ENCODE peak calls at places on chromosome X, in eight cellular contexts. One of them, this sample, is unnamed.

GRCh38 chrX:139194571-139195280 is 335.8 kb upstream of the F9 start:
- DNase-seq in CD8-positive, alpha-beta T cell: no peak
- DNase-seq in dorsolateral prefrontal cortex: no peak
- DNase-seq in left ventricle myocardium inferior: no peak
- DNase-seq in cardiac fibroblast: no peak
- DNase-seq in prostate gland: peak; percentile 51
- DNase-seq in CD4-positive, CD25-positive, alpha-beta regulatory T cell: no peak
- DNase-seq in PC-3: peak; percentile 59
- DNase-seq in this sample: peak; percentile 83

GRCh38 chrX:124230573-124231300 is 101.7 kb upstream of the TEX13D start:
- DNase-seq in CD8-positive, alpha-beta T cell: no peak
- DNase-seq in dorsolateral prefrontal cortex: no peak
- DNase-seq in left ventricle myocardium inferior: no peak
- DNase-seq in cardiac fibroblast: no peak
- DNase-seq in prostate gland: no peak
- DNase-seq in CD4-positive, CD25-positive, alpha-beta regulatory T cell: no peak
- DNase-seq in PC-3: no peak
- DNase-seq in this sample: no peak

GRCh38 chrX:10199212-10199611 is 42.4 kb downstream of the CLCN4 start:
- DNase-seq in CD8-positive, alpha-beta T cell: no peak
- DNase-seq in dorsolateral prefrontal cortex: no peak
- DNase-seq in left ventricle myocardium inferior: peak; percentile 29
- DNase-seq in cardiac fibroblast: peak; percentile 67
- DNase-seq in prostate gland: no peak
- DNase-seq in CD4-positive, CD25-positive, alpha-beta regulatory T cell: no peak
- DNase-seq in PC-3: no peak
- DNase-seq in this sample: no peak

GRCh38 chrX:13808293-13808692 is 8.6 kb downstream of the GPM6B start:
- DNase-seq in CD8-positive, alpha-beta T cell: no peak
- DNase-seq in dorsolateral prefrontal cortex: no peak
- DNase-seq in left ventricle myocardium inferior: no peak
- DNase-seq in cardiac fibroblast: no peak
- DNase-seq in prostate gland: no peak
- DNase-seq in CD4-positive, CD25-positive, alpha-beta regulatory T cell: no peak
- DNase-seq in PC-3: no peak
- DNase-seq in this sample: no peak

GRCh38 chrX:18887177-18887820 is 96.6 kb downstream of the PHKA2 start:
- DNase-seq in CD8-positive, alpha-beta T cell: no peak
- DNase-seq in dorsolateral prefrontal cortex: no peak
- DNase-seq in left ventricle myocardium inferior: peak; percentile 61
- DNase-seq in cardiac fibroblast: no peak
- DNase-seq in prostate gland: peak; percentile 55
- DNase-seq in CD4-positive, CD25-positive, alpha-beta regulatory T cell: no peak
- DNase-seq in PC-3: no peak
- DNase-seq in this sample: no peak

GRCh38 chrX:36913551-36913950 is 94.6 kb upstream of the FAM47C start:
- DNase-seq in CD8-positive, alpha-beta T cell: no peak
- DNase-seq in dorsolateral prefrontal cortex: no peak
- DNase-seq in left ventricle myocardium inferior: no peak
- DNase-seq in cardiac fibroblast: no peak
- DNase-seq in prostate gland: no peak
- DNase-seq in CD4-positive, CD25-positive, alpha-beta regulatory T cell: no peak
- DNase-seq in PC-3: no peak
- DNase-seq in this sample: no peak

GRCh38 chrX:97326456-97326855 is 442.7 kb downstream of the RPA4 start:
- DNase-seq in CD8-positive, alpha-beta T cell: no peak
- DNase-seq in dorsolateral prefrontal cortex: no peak
- DNase-seq in left ventricle myocardium inferior: no peak
- DNase-seq in cardiac fibroblast: no peak
- DNase-seq in prostate gland: no peak
- DNase-seq in CD4-positive, CD25-positive, alpha-beta regulatory T cell: no peak
- DNase-seq in PC-3: no peak
- DNase-seq in this sample: no peak

GRCh38 chrX:19804168-19804567 is 83.2 kb downstream of the SH3KBP1 start:
- DNase-seq in CD8-positive, alpha-beta T cell: no peak
- DNase-seq in dorsolateral prefrontal cortex: no peak
- DNase-seq in left ventricle myocardium inferior: no peak
- DNase-seq in cardiac fibroblast: no peak
- DNase-seq in prostate gland: no peak
- DNase-seq in CD4-positive, CD25-positive, alpha-beta regulatory T cell: no peak
- DNase-seq in PC-3: no peak
- DNase-seq in this sample: no peak

GRCh38 chrX:151396827-151397740 is at the start of gene VMA21:
- DNase-seq in CD8-positive, alpha-beta T cell: peak; percentile 77
- DNase-seq in dorsolateral prefrontal cortex: peak; percentile 82
- DNase-seq in left ventricle myocardium inferior: peak; percentile 91
- DNase-seq in cardiac fibroblast: peak; percentile 80
- DNase-seq in prostate gland: peak; percentile 77
- DNase-seq in CD4-positive, CD25-positive, alpha-beta regulatory T cell: peak; percentile 75
- DNase-seq in PC-3: peak; percentile 81
- DNase-seq in this sample: peak; percentile 97

GRCh38 chrX:132955710-132956109 is 2.7 kb downstream of the HS6ST2 start:
- DNase-seq in CD8-positive, alpha-beta T cell: no peak
- DNase-seq in dorsolateral prefrontal cortex: no peak
- DNase-seq in left ventricle myocardium inferior: no peak
- DNase-seq in cardiac fibroblast: no peak
- DNase-seq in prostate gland: no peak
- DNase-seq in CD4-positive, CD25-positive, alpha-beta regulatory T cell: no peak
- DNase-seq in PC-3: no peak
- DNase-seq in this sample: no peak
- H3K4me3 ChIP-seq in CD8-positive, alpha-beta T cell: no peak overlapping the region
- H3K4me3 ChIP-seq in dorsolateral prefrontal cortex: peak overlapping the region; percentile 49
- H3K4me3 ChIP-seq in left ventricle myocardium inferior: peak overlapping the region; percentile 62
- H3K4me3 ChIP-seq in cardiac fibroblast: no peak overlapping the region
- H3K4me3 ChIP-seq in prostate gland: no peak overlapping the region
- H3K4me3 ChIP-seq in CD4-positive, CD25-positive, alpha-beta regulatory T cell: no peak overlapping the region
- H3K4me3 ChIP-seq in PC-3: peak overlapping the region; percentile 71
- H3K4me3 ChIP-seq in this sample: peak overlapping the region; percentile 48

GRCh38 chrX:133413218-133413925 is 1.9 kb downstream of the GPC4 start:
- DNase-seq in CD8-positive, alpha-beta T cell: no peak
- DNase-seq in dorsolateral prefrontal cortex: no peak
- DNase-seq in left ventricle myocardium inferior: no peak
- DNase-seq in cardiac fibroblast: no peak
- DNase-seq in prostate gland: no peak
- DNase-seq in CD4-positive, CD25-positive, alpha-beta regulatory T cell: no peak
- DNase-seq in PC-3: no peak
- DNase-seq in this sample: peak; percentile 69

GRCh38 chrX:133412665-133413064 is 2.6 kb downstream of the GPC4 start:
- DNase-seq in CD8-positive, alpha-beta T cell: no peak
- DNase-seq in dorsolateral prefrontal cortex: no peak
- DNase-seq in left ventricle myocardium inferior: no peak
- DNase-seq in cardiac fibroblast: no peak
- DNase-seq in prostate gland: no peak
- DNase-seq in CD4-positive, CD25-positive, alpha-beta regulatory T cell: no peak
- DNase-seq in PC-3: no peak
- DNase-seq in this sample: no peak

GRCh38 chrX:133417364-133417763 is 2.1 kb upstream of the GPC4 start:
- DNase-seq in CD8-positive, alpha-beta T cell: no peak
- DNase-seq in dorsolateral prefrontal cortex: no peak
- DNase-seq in left ventricle myocardium inferior: no peak
- DNase-seq in cardiac fibroblast: no peak
- DNase-seq in prostate gland: no peak
- DNase-seq in CD4-positive, CD25-positive, alpha-beta regulatory T cell: no peak
- DNase-seq in PC-3: no peak
- DNase-seq in this sample: no peak

GRCh38 chrX:133414399-133415275 is 652 bp downstream of the GPC4 start:
- DNase-seq in CD8-positive, alpha-beta T cell: no peak
- DNase-seq in dorsolateral prefrontal cortex: peak; percentile 42
- DNase-seq in left ventricle myocardium inferior: no peak
- DNase-seq in cardiac fibroblast: peak; percentile 1
- DNase-seq in prostate gland: no peak
- DNase-seq in CD4-positive, CD25-positive, alpha-beta regulatory T cell: no peak
- DNase-seq in PC-3: peak; percentile 17
- DNase-seq in this sample: peak; percentile 61

GRCh38 chrX:133415276-133416105 is at the start of gene GPC4:
- DNase-seq in CD8-positive, alpha-beta T cell: no peak
- DNase-seq in dorsolateral prefrontal cortex: peak; percentile 53
- DNase-seq in left ventricle myocardium inferior: peak; percentile 65
- DNase-seq in cardiac fibroblast: no peak
- DNase-seq in prostate gland: peak; percentile 56
- DNase-seq in CD4-positive, CD25-positive, alpha-beta regulatory T cell: no peak
- DNase-seq in PC-3: peak; percentile 76
- DNase-seq in this sample: peak; percentile 90
- H3K4me3 ChIP-seq in CD8-positive, alpha-beta T cell: no peak within 1 kb of the TSS
- H3K4me3 ChIP-seq in dorsolateral prefrontal cortex: peak within 1 kb of the TSS; percentile 52
- H3K4me3 ChIP-seq in left ventricle myocardium inferior: peak within 1 kb of the TSS; percentile 71
- H3K4me3 ChIP-seq in cardiac fibroblast: peak within 1 kb of the TSS; percentile 26
- H3K4me3 ChIP-seq in prostate gland: peak within 1 kb of the TSS; percentile 40
- H3K4me3 ChIP-seq in CD4-positive, CD25-positive, alpha-beta regulatory T cell: no peak within 1 kb of the TSS
- H3K4me3 ChIP-seq in PC-3: peak within 1 kb of the TSS; percentile 97
- H3K4me3 ChIP-seq in this sample: peak within 1 kb of the TSS; percentile 70

GRCh38 chrX:88612870-88613329 is 134.1 kb upstream of the CPXCR1 start:
- DNase-seq in CD8-positive, alpha-beta T cell: no peak
- DNase-seq in dorsolateral prefrontal cortex: no peak
- DNase-seq in left ventricle myocardium inferior: no peak
- DNase-seq in cardiac fibroblast: peak; percentile 4
- DNase-seq in prostate gland: no peak
- DNase-seq in CD4-positive, CD25-positive, alpha-beta regulatory T cell: no peak
- DNase-seq in PC-3: peak; percentile 7
- DNase-seq in this sample: no peak
- H3K4me3 ChIP-seq in CD8-positive, alpha-beta T cell: no peak overlapping the region
- H3K4me3 ChIP-seq in dorsolateral prefrontal cortex: no peak overlapping the region
- H3K4me3 ChIP-seq in left ventricle myocardium inferior: no peak overlapping the region
- H3K4me3 ChIP-seq in cardiac fibroblast: no peak overlapping the region
- H3K4me3 ChIP-seq in prostate gland: no peak overlapping the region
- H3K4me3 ChIP-seq in CD4-positive, CD25-positive, alpha-beta regulatory T cell: no peak overlapping the region
- H3K4me3 ChIP-seq in PC-3: peak overlapping the region; percentile 31
- H3K4me3 ChIP-seq in this sample: no peak overlapping the region

DNA sequence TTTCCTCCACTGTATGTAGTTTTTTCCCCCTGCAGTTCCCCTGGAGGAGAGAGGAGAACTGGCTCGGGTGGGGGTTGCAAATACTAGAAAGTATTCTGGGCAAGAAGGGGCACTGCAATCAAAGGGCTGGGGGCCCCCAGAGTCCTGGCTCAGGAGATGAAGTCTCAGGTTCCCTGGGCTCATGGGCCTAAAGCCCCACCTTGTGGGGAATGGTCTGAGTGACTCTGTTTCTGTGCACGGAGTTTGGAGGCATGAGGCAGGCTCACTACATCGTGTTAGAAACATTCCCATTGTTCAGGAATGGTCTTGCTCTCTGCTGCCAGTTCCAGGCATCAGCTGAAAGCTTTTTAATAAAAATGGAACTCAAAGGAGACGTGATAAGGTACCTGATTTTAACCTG is 122.5 kb downstream of the TMEM164 start:
- DNase-seq in CD8-positive, alpha-beta T cell: no peak
- DNase-seq in dorsolateral prefrontal cortex: peak; percentile 41
- DNase-seq in left ventricle myocardium inferior: no peak
- DNase-seq in cardiac fibroblast: no peak
- DNase-seq in prostate gland: no peak
- DNase-seq in CD4-positive, CD25-positive, alpha-beta regulatory T cell: no peak
- DNase-seq in PC-3: peak; percentile 24
- DNase-seq in this sample: no peak
- H3K4me3 ChIP-seq in CD8-positive, alpha-beta T cell: no peak overlapping the region
- H3K4me3 ChIP-seq in dorsolateral prefrontal cortex: no peak overlapping the region
- H3K4me3 ChIP-seq in left ventricle myocardium inferior: no peak overlapping the region
- H3K4me3 ChIP-seq in cardiac fibroblast: no peak overlapping the region
- H3K4me3 ChIP-seq in prostate gland: no peak overlapping the region
- H3K4me3 ChIP-seq in CD4-positive, CD25-positive, alpha-beta regulatory T cell: no peak overlapping the region
- H3K4me3 ChIP-seq in PC-3: no peak overlapping the region
- H3K4me3 ChIP-seq in this sample: no peak overlapping the region

GRCh38 chrX:80807606-80808159 is 2.0 kb downstream of the BRWD3 start:
- DNase-seq in CD8-positive, alpha-beta T cell: no peak
- DNase-seq in dorsolateral prefrontal cortex: no peak
- DNase-seq in left ventricle myocardium inferior: no peak
- DNase-seq in cardiac fibroblast: peak; percentile 3
- DNase-seq in prostate gland: no peak
- DNase-seq in CD4-positive, CD25-positive, alpha-beta regulatory T cell: no peak
- DNase-seq in PC-3: no peak
- DNase-seq in this sample: no peak
- H3K4me3 ChIP-seq in CD8-positive, alpha-beta T cell: peak overlapping the region; percentile 96
- H3K4me3 ChIP-seq in dorsolateral prefrontal cortex: peak overlapping the region; percentile 68
- H3K4me3 ChIP-seq in left ventricle myocardium inferior: peak overlapping the region; percentile 76
- H3K4me3 ChIP-seq in cardiac fibroblast: peak overlapping the region; percentile 73
- H3K4me3 ChIP-seq in prostate gland: peak overlapping the region; percentile 54
- H3K4me3 ChIP-seq in CD4-positive, CD25-positive, alpha-beta regulatory T cell: peak overlapping the region; percentile 96
- H3K4me3 ChIP-seq in PC-3: peak overlapping the region; percentile 97
- H3K4me3 ChIP-seq in this sample: peak overlapping the region; percentile 83

GRCh38 chrX:154365052-154365600 is 9.3 kb downstream of the FLNA start:
- DNase-seq in CD8-positive, alpha-beta T cell: no peak
- DNase-seq in dorsolateral prefrontal cortex: no peak
- DNase-seq in left ventricle myocardium inferior: no peak
- DNase-seq in cardiac fibroblast: no peak
- DNase-seq in prostate gland: no peak
- DNase-seq in CD4-positive, CD25-positive, alpha-beta regulatory T cell: no peak
- DNase-seq in PC-3: no peak
- DNase-seq in this sample: no peak

GRCh38 chrX:154367474-154368308 is 6.7 kb downstream of the FLNA start:
- DNase-seq in CD8-positive, alpha-beta T cell: no peak
- DNase-seq in dorsolateral prefrontal cortex: no peak
- DNase-seq in left ventricle myocardium inferior: no peak
- DNase-seq in cardiac fibroblast: no peak
- DNase-seq in prostate gland: no peak
- DNase-seq in CD4-positive, CD25-positive, alpha-beta regulatory T cell: no peak
- DNase-seq in PC-3: no peak
- DNase-seq in this sample: no peak

GRCh38 chrX:154365997-154366665 is 8.3 kb downstream of the FLNA start:
- DNase-seq in CD8-positive, alpha-beta T cell: no peak
- DNase-seq in dorsolateral prefrontal cortex: no peak
- DNase-seq in left ventricle myocardium inferior: no peak
- DNase-seq in cardiac fibroblast: no peak
- DNase-seq in prostate gland: no peak
- DNase-seq in CD4-positive, CD25-positive, alpha-beta regulatory T cell: no peak
- DNase-seq in PC-3: no peak
- DNase-seq in this sample: no peak

GRCh38 chrX:154368630-154369452 is 5.6 kb downstream of the FLNA start:
- DNase-seq in CD8-positive, alpha-beta T cell: peak; percentile 85
- DNase-seq in dorsolateral prefrontal cortex: no peak
- DNase-seq in left ventricle myocardium inferior: peak; percentile 68
- DNase-seq in cardiac fibroblast: peak; percentile 96
- DNase-seq in prostate gland: peak; percentile 45
- DNase-seq in CD4-positive, CD25-positive, alpha-beta regulatory T cell: peak; percentile 86
- DNase-seq in PC-3: peak; percentile 95
- DNase-seq in this sample: peak; percentile 95

DNA sequence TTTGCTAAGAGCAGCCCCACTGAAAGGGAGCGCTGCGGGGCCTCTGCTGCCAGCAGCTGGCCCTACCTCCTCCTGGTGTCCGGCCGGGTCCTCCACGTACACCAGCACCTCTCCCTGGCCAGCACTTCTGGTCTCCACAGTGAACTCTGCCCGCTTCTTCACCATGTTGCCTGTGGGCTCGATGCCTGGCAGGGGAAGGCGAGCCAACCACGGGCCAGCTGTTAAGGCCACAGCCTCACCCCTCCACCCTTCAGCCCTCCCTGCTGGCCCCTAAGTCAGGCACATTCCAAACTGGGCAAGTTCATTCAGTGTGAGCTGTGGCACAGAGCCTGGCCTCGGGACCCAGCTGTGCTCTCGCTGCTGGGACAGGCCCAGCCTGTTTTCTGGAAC is 7.8 kb downstream of the FLNA start:
- DNase-seq in CD8-positive, alpha-beta T cell: no peak
- DNase-seq in dorsolateral prefrontal cortex: no peak
- DNase-seq in left ventricle myocardium inferior: peak; percentile 56
- DNase-seq in cardiac fibroblast: no peak
- DNase-seq in prostate gland: peak; percentile 64
- DNase-seq in CD4-positive, CD25-positive, alpha-beta regulatory T cell: no peak
- DNase-seq in PC-3: no peak
- DNase-seq in this sample: no peak
- H3K4me3 ChIP-seq in CD8-positive, alpha-beta T cell: no peak overlapping the region
- H3K4me3 ChIP-seq in dorsolateral prefrontal cortex: no peak overlapping the region
- H3K4me3 ChIP-seq in left ventricle myocardium inferior: peak overlapping the region; percentile 87
- H3K4me3 ChIP-seq in cardiac fibroblast: no peak overlapping the region
- H3K4me3 ChIP-seq in prostate gland: no peak overlapping the region
- H3K4me3 ChIP-seq in CD4-positive, CD25-positive, alpha-beta regulatory T cell: no peak overlapping the region
- H3K4me3 ChIP-seq in PC-3: no peak overlapping the region
- H3K4me3 ChIP-seq in this sample: no peak overlapping the region

This sample was measured in kidney.